ENCODE peak calls at places on chromosome 4, in six cellular contexts. One of them, this sample, is unnamed.

GRCh38 chr4:102477657-102478056 is 23.5 kb upstream of the NFKB1 start:
- DNase-seq in Calu3: no peak
- DNase-seq in stromal cell of bone marrow: no peak
- DNase-seq in pancreas: no peak
- DNase-seq in EH: peak; percentile 70
- DNase-seq in effector memory CD4-positive, alpha-beta T cell: no peak
- DNase-seq in this sample: no peak

GRCh38 chr4:22482250-22483127 is 33.4 kb downstream of the ADGRA3 start:
- DNase-seq in Calu3: no peak
- DNase-seq in stromal cell of bone marrow: no peak
- DNase-seq in pancreas: no peak
- DNase-seq in EH: no peak
- DNase-seq in effector memory CD4-positive, alpha-beta T cell: no peak
- DNase-seq in this sample: no peak

GRCh38 chr4:96170198-96170597 is 330.3 kb downstream of the PDHA2 start:
- DNase-seq in Calu3: no peak
- DNase-seq in stromal cell of bone marrow: no peak
- DNase-seq in pancreas: no peak
- DNase-seq in EH: no peak
- DNase-seq in effector memory CD4-positive, alpha-beta T cell: no peak
- DNase-seq in this sample: no peak

GRCh38 chr4:145739840-145740239 is 59.9 kb downstream of the C4orf51 start:
- DNase-seq in Calu3: peak; percentile 10
- DNase-seq in stromal cell of bone marrow: no peak
- DNase-seq in pancreas: no peak
- DNase-seq in EH: peak; percentile 58
- DNase-seq in effector memory CD4-positive, alpha-beta T cell: no peak
- DNase-seq in this sample: no peak

GRCh38 chr4:149708513-149709175 is 107.0 kb downstream of the IQCM start:
- DNase-seq in Calu3: no peak
- DNase-seq in stromal cell of bone marrow: peak; percentile 9
- DNase-seq in pancreas: no peak
- DNase-seq in EH: peak; percentile 59
- DNase-seq in effector memory CD4-positive, alpha-beta T cell: no peak
- DNase-seq in this sample: peak; percentile 42

GRCh38 chr4:146029147-146029546 is 90.5 kb upstream of the ZNF827 start:
- DNase-seq in Calu3: no peak
- DNase-seq in stromal cell of bone marrow: peak; percentile 31
- DNase-seq in pancreas: no peak
- DNase-seq in EH: peak; percentile 72
- DNase-seq in effector memory CD4-positive, alpha-beta T cell: no peak
- DNase-seq in this sample: no peak

GRCh38 chr4:70473691-70474090 is 1.7 kb downstream of the MUC7 start:
- DNase-seq in Calu3: no peak
- DNase-seq in stromal cell of bone marrow: no peak
- DNase-seq in pancreas: no peak
- DNase-seq in EH: peak; percentile 56
- DNase-seq in effector memory CD4-positive, alpha-beta T cell: no peak
- DNase-seq in this sample: no peak

GRCh38 chr4:52248836-52249235 is 197.7 kb downstream of the SPATA18 start:
- DNase-seq in Calu3: no peak
- DNase-seq in stromal cell of bone marrow: peak; percentile 33
- DNase-seq in pancreas: no peak
- DNase-seq in EH: no peak
- DNase-seq in effector memory CD4-positive, alpha-beta T cell: no peak
- DNase-seq in this sample: no peak

GRCh38 chr4:68591204-68591603 is 15.1 kb upstream of the UGT2B17 start:
- DNase-seq in Calu3: no peak
- DNase-seq in stromal cell of bone marrow: no peak
- DNase-seq in pancreas: no peak
- DNase-seq in EH: no peak
- DNase-seq in effector memory CD4-positive, alpha-beta T cell: no peak
- DNase-seq in this sample: no peak

GRCh38 chr4:8044699-8045098 is 105.0 kb upstream of the AFAP1 start:
- DNase-seq in Calu3: no peak
- DNase-seq in stromal cell of bone marrow: no peak
- DNase-seq in pancreas: no peak
- DNase-seq in EH: no peak
- DNase-seq in effector memory CD4-positive, alpha-beta T cell: no peak
- DNase-seq in this sample: no peak

GRCh38 chr4:147924604-147925412 is 192.9 kb downstream of the ARHGAP10 start:
- DNase-seq in Calu3: peak; percentile 36
- DNase-seq in stromal cell of bone marrow: no peak
- DNase-seq in pancreas: peak; percentile 29
- DNase-seq in EH: peak; percentile 51
- DNase-seq in effector memory CD4-positive, alpha-beta T cell: no peak
- DNase-seq in this sample: peak; percentile 22

GRCh38 chr4:105207386-105207785 is 60.7 kb downstream of the TET2 start:
- DNase-seq in Calu3: no peak
- DNase-seq in stromal cell of bone marrow: no peak
- DNase-seq in pancreas: no peak
- DNase-seq in EH: no peak
- DNase-seq in effector memory CD4-positive, alpha-beta T cell: no peak
- DNase-seq in this sample: no peak

GRCh38 chr4:40395908-40396806 is 61.0 kb downstream of the CHRNA9 start:
- DNase-seq in Calu3: peak; percentile 60
- DNase-seq in stromal cell of bone marrow: peak; percentile 33
- DNase-seq in pancreas: peak; percentile 94
- DNase-seq in EH: no peak
- DNase-seq in effector memory CD4-positive, alpha-beta T cell: no peak
- DNase-seq in this sample: no peak

GRCh38 chr4:101271516-101271915 is 75.8 kb downstream of the PPP3CA start:
- DNase-seq in Calu3: no peak
- DNase-seq in stromal cell of bone marrow: no peak
- DNase-seq in pancreas: no peak
- DNase-seq in EH: peak; percentile 32
- DNase-seq in effector memory CD4-positive, alpha-beta T cell: no peak
- DNase-seq in this sample: no peak

GRCh38 chr4:8472689-8473197 is 32.2 kb downstream of the TRMT44 start:
- DNase-seq in Calu3: no peak
- DNase-seq in stromal cell of bone marrow: peak; percentile 73
- DNase-seq in pancreas: no peak
- DNase-seq in EH: peak; percentile 99
- DNase-seq in effector memory CD4-positive, alpha-beta T cell: no peak
- DNase-seq in this sample: peak; percentile 92

GRCh38 chr4:14196141-14196540 is 568.6 kb upstream of the BOD1L1 start:
- DNase-seq in Calu3: peak; percentile 59
- DNase-seq in stromal cell of bone marrow: peak; percentile 47
- DNase-seq in pancreas: peak; percentile 32
- DNase-seq in EH: peak; percentile 75
- DNase-seq in effector memory CD4-positive, alpha-beta T cell: no peak
- DNase-seq in this sample: peak; percentile 40

GRCh38 chr4:15396157-15396800 is 31.6 kb upstream of the C1QTNF7 start:
- DNase-seq in Calu3: peak; percentile 28
- DNase-seq in stromal cell of bone marrow: no peak
- DNase-seq in pancreas: peak; percentile 45
- DNase-seq in EH: peak; percentile 62
- DNase-seq in effector memory CD4-positive, alpha-beta T cell: peak; percentile 5
- DNase-seq in this sample: no peak

GRCh38 chr4:74311696-74312313 is 3.5 kb downstream of the EPGN start:
- DNase-seq in Calu3: peak; percentile 40
- DNase-seq in stromal cell of bone marrow: peak; percentile 55
- DNase-seq in pancreas: peak; percentile 28
- DNase-seq in EH: peak; percentile 72
- DNase-seq in effector memory CD4-positive, alpha-beta T cell: no peak
- DNase-seq in this sample: peak; percentile 28

GRCh38 chr4:40887690-40888089 is 137.9 kb downstream of the NSUN7 start:
- DNase-seq in Calu3: no peak
- DNase-seq in stromal cell of bone marrow: peak; percentile 90
- DNase-seq in pancreas: no peak
- DNase-seq in EH: peak; percentile 40
- DNase-seq in effector memory CD4-positive, alpha-beta T cell: no peak
- DNase-seq in this sample: peak; percentile 85

GRCh38 chr4:88858752-88859151 is 161.1 kb upstream of the NAP1L5 start:
- DNase-seq in Calu3: no peak
- DNase-seq in stromal cell of bone marrow: no peak
- DNase-seq in pancreas: no peak
- DNase-seq in EH: no peak
- DNase-seq in effector memory CD4-positive, alpha-beta T cell: no peak
- DNase-seq in this sample: no peak

GRCh38 chr4:184472540-184473264 is 1.6 kb downstream of the IRF2 start:
- DNase-seq in Calu3: peak; percentile 78
- DNase-seq in stromal cell of bone marrow: peak; percentile 37
- DNase-seq in pancreas: peak; percentile 84
- DNase-seq in EH: peak; percentile 77
- DNase-seq in effector memory CD4-positive, alpha-beta T cell: peak; percentile 53
- DNase-seq in this sample: peak; percentile 37

GRCh38 chr4:15147709-15148651 is 145.7 kb downstream of the CPEB2 start:
- DNase-seq in Calu3: no peak
- DNase-seq in stromal cell of bone marrow: no peak
- DNase-seq in pancreas: no peak
- DNase-seq in EH: no peak
- DNase-seq in effector memory CD4-positive, alpha-beta T cell: no peak
- DNase-seq in this sample: no peak

GRCh38 chr4:133694416-133694815 is 507.2 kb downstream of the PABPC4L start:
- DNase-seq in Calu3: no peak
- DNase-seq in stromal cell of bone marrow: no peak
- DNase-seq in pancreas: no peak
- DNase-seq in EH: peak; percentile 13
- DNase-seq in effector memory CD4-positive, alpha-beta T cell: no peak
- DNase-seq in this sample: no peak

GRCh38 chr4:145868637-145869409 is 69.8 kb downstream of the ZNF827 start:
- DNase-seq in Calu3: no peak
- DNase-seq in stromal cell of bone marrow: no peak
- DNase-seq in pancreas: no peak
- DNase-seq in EH: no peak
- DNase-seq in effector memory CD4-positive, alpha-beta T cell: no peak
- DNase-seq in this sample: no peak

GRCh38 chr4:148477276-148477675 is 35.1 kb upstream of the NR3C2 start:
- DNase-seq in Calu3: no peak
- DNase-seq in stromal cell of bone marrow: no peak
- DNase-seq in pancreas: no peak
- DNase-seq in EH: no peak
- DNase-seq in effector memory CD4-positive, alpha-beta T cell: no peak
- DNase-seq in this sample: no peak

GRCh38 chr4:2261110-2261852 is 628 bp downstream of the MXD4 start:
- DNase-seq in Calu3: peak; percentile 47
- DNase-seq in stromal cell of bone marrow: no peak
- DNase-seq in pancreas: peak; percentile 61
- DNase-seq in EH: peak; percentile 66
- DNase-seq in effector memory CD4-positive, alpha-beta T cell: peak; percentile 47
- DNase-seq in this sample: no peak

This sample was measured in GM04504.